ENCODE peak calls at places on chromosomes 4 and X, in six cellular contexts. One of them, this sample, is unnamed. For H3K79me2, the result is how much of the 10 kb centered on the place peaks cover.

GRCh38 chr4:73870778-73871177 is 1.6 kb downstream of the CXCL1 start:
- DNase-seq in fibroblast of lung: peak
- DNase-seq in astrocyte: no peak
- DNase-seq in K562: no peak
- DNase-seq in GM12878: no peak
- DNase-seq in mammary epithelial cell: no peak
- DNase-seq in this sample: no peak

GRCh38 chr4:119728692-119729593 is 100.3 kb upstream of the PDE5A start:
- DNase-seq in astrocyte: peak
- DNase-seq in K562: no peak
- DNase-seq in GM12878: no peak
- DNase-seq in mammary epithelial cell: peak
- DNase-seq in fibroblast of lung: peak
- DNase-seq in this sample: no peak

GRCh38 chr4:145503486-145504072 is 21.9 kb downstream of the SMAD1 start:
- DNase-seq in GM12878: no peak
- DNase-seq in K562: no peak
- DNase-seq in astrocyte: no peak
- DNase-seq in fibroblast of lung: no peak
- DNase-seq in mammary epithelial cell: no peak
- DNase-seq in this sample: no peak

GRCh38 chr4:145179201-145179860 is 1.1 kb downstream of the OTUD4 start:
- DNase-seq in astrocyte: peak
- DNase-seq in K562: peak
- DNase-seq in mammary epithelial cell: peak
- DNase-seq in GM12878: peak
- DNase-seq in fibroblast of lung: peak
- DNase-seq in this sample: peak

GRCh38 chr4:158903079-158903456 is 134.2 kb downstream of the FNIP2 start:
- DNase-seq in GM12878: no peak
- DNase-seq in astrocyte: no peak
- DNase-seq in mammary epithelial cell: no peak
- DNase-seq in K562: no peak
- DNase-seq in fibroblast of lung: no peak
- DNase-seq in this sample: no peak

GRCh38 chrX:71989768-71990167 is 79.1 kb downstream of the NHSL2 start:
- DNase-seq in astrocyte: peak
- DNase-seq in fibroblast of lung: peak
- DNase-seq in GM12878: no peak
- DNase-seq in K562: no peak
- DNase-seq in mammary epithelial cell: peak
- DNase-seq in this sample: no peak

GRCh38 chr4:113145519-113146291 is 96.3 kb downstream of the ANK2 start:
- DNase-seq in fibroblast of lung: no peak
- DNase-seq in mammary epithelial cell: no peak
- DNase-seq in GM12878: no peak
- DNase-seq in astrocyte: no peak
- DNase-seq in K562: no peak
- DNase-seq in this sample: no peak

GRCh38 chr4:1400861-1401408 is 5.3 kb downstream of the NKX1-1 start:
- DNase-seq in astrocyte: no peak
- DNase-seq in mammary epithelial cell: no peak
- DNase-seq in fibroblast of lung: no peak
- DNase-seq in K562: no peak
- DNase-seq in GM12878: no peak
- DNase-seq in this sample: no peak

GRCh38 chr4:796206-796605 is 29.7 kb downstream of the CPLX1 start:
- DNase-seq in astrocyte: no peak
- DNase-seq in GM12878: no peak
- DNase-seq in fibroblast of lung: no peak
- DNase-seq in K562: no peak
- DNase-seq in mammary epithelial cell: no peak
- DNase-seq in this sample: no peak

GRCh38 chr4:88937081-88937480 is 119.9 kb downstream of the FAM13A start:
- DNase-seq in GM12878: no peak
- DNase-seq in K562: no peak
- DNase-seq in mammary epithelial cell: peak
- DNase-seq in astrocyte: peak
- DNase-seq in fibroblast of lung: no peak
- DNase-seq in this sample: no peak

GRCh38 chrX:38061335-38061734 is 55.0 kb downstream of the SYTL5 start:
- DNase-seq in K562: peak
- DNase-seq in GM12878: no peak
- DNase-seq in mammary epithelial cell: peak
- DNase-seq in astrocyte: peak
- DNase-seq in fibroblast of lung: peak
- DNase-seq in this sample: no peak

DNA sequence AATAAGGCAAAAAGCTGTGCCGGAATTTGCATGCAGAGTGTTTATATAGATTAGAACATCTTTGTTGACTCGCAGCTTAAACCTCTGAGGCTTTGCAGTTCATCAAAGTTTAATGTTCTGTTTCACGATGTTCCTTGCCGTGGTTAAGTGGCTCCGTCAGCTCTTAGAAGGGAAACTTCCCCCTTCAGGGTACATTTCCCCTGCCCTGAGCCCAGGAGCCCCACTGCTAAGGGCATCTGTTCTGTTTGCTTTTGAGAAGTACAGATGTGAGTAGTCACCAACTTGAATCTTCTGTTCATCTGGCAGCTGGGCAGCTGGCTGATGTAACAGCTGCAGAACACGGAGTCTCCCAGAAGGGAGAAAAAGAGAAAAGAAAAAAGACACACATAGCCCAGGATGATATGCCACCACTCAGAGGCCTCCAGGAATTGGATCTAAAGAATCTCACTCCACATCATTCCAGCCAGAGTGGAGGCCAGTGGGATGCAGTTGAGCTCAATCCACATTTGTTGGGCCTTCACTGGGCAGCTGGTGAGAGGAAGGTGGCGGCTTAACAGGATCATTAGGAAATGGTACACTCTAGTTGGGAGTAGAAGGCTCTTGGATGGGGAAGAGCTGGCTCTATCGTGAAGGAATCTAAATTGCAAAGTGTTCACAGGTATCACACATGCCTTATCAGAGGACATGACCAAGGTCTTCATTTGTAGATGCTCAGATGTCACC is 178.7 kb upstream of the RBPJ start:
- DNase-seq in astrocyte: no peak
- DNase-seq in mammary epithelial cell: no peak
- DNase-seq in GM12878: no peak
- DNase-seq in K562: no peak
- DNase-seq in fibroblast of lung: peak
- DNase-seq in this sample: no peak
- H3K9ac ChIP-seq in astrocyte: no peak
- H3K9ac ChIP-seq in mammary epithelial cell: no peak
- H3K9ac ChIP-seq in GM12878: no peak
- H3K9ac ChIP-seq in K562: no peak
- H3K9ac ChIP-seq in fibroblast of lung: no peak
- H3K9ac ChIP-seq in this sample: no peak

GRCh38 chr4:8593268-8594096 is 917 bp downstream of the CPZ start:
- DNase-seq in mammary epithelial cell: no peak
- DNase-seq in astrocyte: no peak
- DNase-seq in K562: peak
- DNase-seq in GM12878: no peak
- DNase-seq in fibroblast of lung: no peak
- DNase-seq in this sample: no peak
- TF ChIP-seq EZH2 in mammary epithelial cell: no peak
- TF ChIP-seq EZH2 in astrocyte: no peak
- TF ChIP-seq EZH2 in K562: no peak
- TF ChIP-seq EZH2 in GM12878: no peak
- TF ChIP-seq EZH2 in fibroblast of lung: peak
- TF ChIP-seq EZH2 in this sample: no peak

GRCh38 chr4:156931267-156931666 is 40.3 kb downstream of the PDGFC start:
- DNase-seq in mammary epithelial cell: peak
- DNase-seq in GM12878: no peak
- DNase-seq in astrocyte: peak
- DNase-seq in K562: no peak
- DNase-seq in fibroblast of lung: peak
- DNase-seq in this sample: no peak

GRCh38 chr4:156933633-156934258 is 37.9 kb downstream of the PDGFC start:
- DNase-seq in fibroblast of lung: peak
- DNase-seq in GM12878: no peak
- DNase-seq in astrocyte: peak
- DNase-seq in K562: no peak
- DNase-seq in mammary epithelial cell: peak
- DNase-seq in this sample: no peak

GRCh38 chr4:156929706-156930105 is 41.9 kb downstream of the PDGFC start:
- DNase-seq in K562: no peak
- DNase-seq in fibroblast of lung: no peak
- DNase-seq in mammary epithelial cell: peak
- DNase-seq in GM12878: no peak
- DNase-seq in astrocyte: no peak
- DNase-seq in this sample: no peak

GRCh38 chr4:156939151-156939550 is 32.4 kb downstream of the PDGFC start:
- DNase-seq in K562: no peak
- DNase-seq in GM12878: no peak
- DNase-seq in mammary epithelial cell: peak
- DNase-seq in astrocyte: no peak
- DNase-seq in fibroblast of lung: peak
- DNase-seq in this sample: no peak

DNA sequence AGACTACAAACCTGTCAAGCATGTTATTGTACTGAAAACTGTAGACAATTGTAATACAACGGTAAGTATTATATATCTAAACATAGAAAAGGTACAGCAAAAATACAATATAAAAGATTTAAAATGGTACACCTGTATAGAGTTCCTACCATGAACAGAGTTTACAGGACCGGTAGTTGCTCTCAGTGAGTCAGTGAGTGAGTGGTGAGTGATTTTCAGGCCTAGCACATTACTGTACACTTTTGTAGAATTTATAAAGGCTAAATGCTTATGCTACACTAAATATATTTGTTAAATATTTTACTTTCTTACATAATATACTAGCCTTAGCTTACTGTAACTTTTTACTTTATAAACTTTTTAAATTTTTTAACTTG is 37.4 kb downstream of the PDGFC start:
- DNase-seq in mammary epithelial cell: no peak
- DNase-seq in K562: no peak
- DNase-seq in GM12878: no peak
- DNase-seq in astrocyte: no peak
- DNase-seq in fibroblast of lung: no peak
- DNase-seq in this sample: no peak
- H3K79me2 ChIP-seq in mammary epithelial cell: half or more
- H3K79me2 ChIP-seq in K562: under half
- H3K79me2 ChIP-seq in GM12878: under half
- H3K79me2 ChIP-seq in astrocyte: half or more
- H3K79me2 ChIP-seq in fibroblast of lung: half or more
- H3K79me2 ChIP-seq in this sample: under half

GRCh38 chrX:83145910-83146309 is 362.2 kb upstream of the POU3F4 start:
- DNase-seq in astrocyte: no peak
- DNase-seq in K562: no peak
- DNase-seq in GM12878: no peak
- DNase-seq in fibroblast of lung: no peak
- DNase-seq in mammary epithelial cell: no peak
- DNase-seq in this sample: no peak
- H3K9ac ChIP-seq in astrocyte: no peak
- H3K9ac ChIP-seq in K562: no peak
- H3K9ac ChIP-seq in GM12878: no peak
- H3K9ac ChIP-seq in fibroblast of lung: no peak
- H3K9ac ChIP-seq in mammary epithelial cell: no peak
- H3K9ac ChIP-seq in this sample: no peak

DNA sequence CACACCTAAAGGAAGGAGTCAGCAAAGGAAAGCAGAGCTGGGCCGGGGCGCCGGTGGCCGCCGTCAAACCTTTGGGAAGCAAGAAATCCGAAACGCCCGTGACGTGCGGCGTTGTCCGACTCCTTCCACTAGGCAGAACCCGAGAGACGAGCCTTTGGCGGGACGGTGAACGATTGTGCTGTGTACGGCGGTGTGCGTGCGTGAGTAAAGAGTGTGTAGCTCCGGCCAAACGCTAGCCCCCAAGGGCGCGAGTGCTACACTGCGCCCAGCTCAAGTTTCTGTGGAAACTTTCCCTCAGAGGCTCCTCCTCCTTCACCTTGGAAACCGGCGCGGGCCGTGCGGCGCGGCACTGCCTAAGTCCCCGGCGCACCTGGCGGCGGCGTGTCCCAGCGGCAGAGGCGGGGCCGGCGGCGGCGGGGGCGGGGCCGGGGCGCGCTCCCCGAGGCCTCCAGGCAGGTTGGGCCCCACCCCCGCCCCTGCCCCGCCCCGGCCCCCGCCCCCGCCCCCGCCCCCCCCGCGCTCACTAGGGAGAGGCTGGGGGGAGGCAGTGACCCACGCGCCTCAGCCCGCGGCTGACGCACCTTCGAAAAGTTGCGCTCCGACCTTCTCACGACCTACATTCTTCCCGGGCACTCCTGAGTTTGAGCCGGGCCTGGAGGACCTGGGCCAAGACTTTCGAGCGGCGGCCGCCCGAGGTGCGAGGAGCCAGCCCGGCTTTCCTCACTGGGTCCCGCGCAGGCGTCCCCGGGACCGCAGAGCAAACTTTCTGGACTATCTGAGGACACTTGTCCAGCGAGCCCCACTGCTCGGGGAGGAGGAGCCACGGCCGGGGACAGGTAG is at the start of gene FHIP1A:
- DNase-seq in K562: peak
- DNase-seq in GM12878: no peak
- DNase-seq in astrocyte: peak
- DNase-seq in mammary epithelial cell: peak
- DNase-seq in fibroblast of lung: peak
- DNase-seq in this sample: peak
- TF ChIP-seq EZH2 in K562: no peak
- TF ChIP-seq EZH2 in GM12878: no peak
- TF ChIP-seq EZH2 in astrocyte: no peak
- TF ChIP-seq EZH2 in mammary epithelial cell: no peak
- TF ChIP-seq EZH2 in fibroblast of lung: peak
- TF ChIP-seq EZH2 in this sample: peak

DNA sequence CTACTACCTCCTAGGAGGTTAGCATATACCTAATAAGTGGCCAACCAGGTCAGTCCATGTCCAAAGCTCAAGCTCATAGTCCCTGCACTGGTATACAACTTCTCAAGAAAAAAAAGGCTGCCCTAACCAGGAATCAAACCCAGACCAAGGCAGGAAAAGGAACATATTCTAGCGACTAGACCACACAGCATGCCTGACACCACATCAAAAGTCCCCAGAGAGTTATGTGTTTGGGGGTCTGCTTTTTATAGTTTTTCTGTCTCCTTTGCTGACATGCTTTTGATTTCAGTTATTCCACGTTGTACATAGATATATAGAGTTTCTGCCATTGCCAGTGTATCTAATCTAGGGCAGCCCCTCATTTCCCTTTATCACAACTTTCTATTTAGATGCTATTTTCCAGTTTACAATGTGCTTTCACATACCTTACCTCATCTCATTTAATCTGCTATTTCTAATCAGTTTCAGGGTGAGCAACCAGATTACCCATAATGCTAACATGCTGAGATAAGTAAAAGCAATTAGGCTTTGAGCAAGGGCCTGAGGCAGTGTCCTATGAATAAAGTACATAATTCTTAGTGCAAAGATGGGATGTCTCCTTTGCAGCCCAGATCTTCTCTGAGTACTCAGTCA is 17.8 kb downstream of the ARHGEF6 start:
- DNase-seq in mammary epithelial cell: no peak
- DNase-seq in GM12878: no peak
- DNase-seq in K562: no peak
- DNase-seq in fibroblast of lung: no peak
- DNase-seq in astrocyte: no peak
- DNase-seq in this sample: peak
- H3K79me2 ChIP-seq in mammary epithelial cell: under half
- H3K79me2 ChIP-seq in GM12878: under half
- H3K79me2 ChIP-seq in K562: under half
- H3K79me2 ChIP-seq in fibroblast of lung: under half
- H3K79me2 ChIP-seq in astrocyte: under half
- H3K79me2 ChIP-seq in this sample: half or more

This sample was measured in DND-41.